ENCODE peak calls at places on chromosome 18, in eight cellular contexts. J is effector memory CD4-positive, alpha-beta T cell; F is GM23248; R is adipocyte; Y is H1; V is colonic mucosa; K is CD4-positive, alpha-beta memory T cell; L is GM23338. P is an unnamed sample.

GRCh38 chr18:8988262-8988871 is 114.1 kb upstream of the NDUFV2 start:
- DNase-seq in F (peak; percentile 82), K (peak; percentile 42), L (peak; percentile 92), J (peak; percentile 23), Y (peak; percentile 51), V (peak; percentile 44), R (peak; percentile 88), P (peak; percentile 21)

GRCh38 chr18:8901019-8901418 is 195.7 kb downstream of the MTCL1 start:
- DNase-seq in R (no peak), F (no peak), V (no peak), L (peak; percentile 10), J (no peak), K (no peak), Y (no peak), P (no peak)

GRCh38 chr18:59691046-59691395 is 6.2 kb downstream of the CCBE1 start:
- DNase-seq in V (peak; percentile 28), R (peak; percentile 48), J (no peak), F (peak; percentile 36), K (no peak), L (no peak), Y (no peak), P (no peak)

GRCh38 chr18:73791081-73791480 is 356.6 kb downstream of the FBXO15 start:
- DNase-seq in J (no peak), L (no peak), V (no peak), F (peak; percentile 35), R (peak; percentile 83), K (no peak), Y (no peak), P (no peak)

GRCh38 chr18:34976899-34977786 is 64.1 kb upstream of the MAPRE2 start:
- DNase-seq in R (peak; percentile 66), Y (no peak), K (peak; percentile 66), L (peak; percentile 92), J (peak; percentile 64), F (peak; percentile 58), V (peak; percentile 95), P (peak; percentile 57)

GRCh38 chr18:23200751-23201150 is 65.5 kb downstream of the CABLES1 start:
- DNase-seq in V (no peak), J (no peak), Y (no peak), L (no peak), F (no peak), R (no peak), K (no peak), P (no peak)

GRCh38 chr18:24398515-24398914 is 891 bp upstream of the OSBPL1A start:
- DNase-seq in K (no peak), L (peak; percentile 39), J (no peak), R (peak; percentile 50), Y (no peak), V (peak; percentile 38), F (peak; percentile 76), P (no peak)

GRCh38 chr18:33076601-33077000 is 303.8 kb upstream of the KLHL14 start:
- DNase-seq in V (no peak), F (no peak), Y (no peak), R (no peak), J (no peak), K (no peak), L (no peak), P (no peak)

GRCh38 chr18:25298853-25299274 is 53.1 kb downstream of the ZNF521 start:
- DNase-seq in K (no peak), V (no peak), L (no peak), R (peak; percentile 81), Y (no peak), F (peak; percentile 94), J (no peak), P (no peak)

GRCh38 chr18:10252494-10252893 is 201.9 kb upstream of the APCDD1 start:
- DNase-seq in Y (no peak), K (no peak), R (no peak), L (no peak), V (no peak), J (no peak), F (no peak), P (no peak)

GRCh38 chr18:42517896-42518295 is 562.9 kb downstream of the PIK3C3 start:
- DNase-seq in V (no peak), Y (no peak), K (no peak), L (no peak), F (no peak), R (no peak), J (no peak), P (no peak)

GRCh38 chr18:63540131-63540530 is 2.0 kb upstream of the SERPINB12 start:
- DNase-seq in F (peak; percentile 47), Y (no peak), K (no peak), L (peak; percentile 53), R (peak; percentile 69), J (no peak), V (no peak), P (no peak)

GRCh38 chr18:42578781-42579180 is 536.7 kb downstream of the RIT2 start:
- DNase-seq in F (peak; percentile 50), L (no peak), J (no peak), R (no peak), V (no peak), K (no peak), Y (no peak), P (no peak)

GRCh38 chr18:51195602-51196115 is 1.8 kb downstream of the MEX3C start:
- DNase-seq in V (peak; percentile 60), Y (no peak), F (peak; percentile 64), L (peak; percentile 94), K (no peak), J (peak; percentile 19), R (peak; percentile 65), P (peak; percentile 44)

GRCh38 chr18:48829443-48830149 is 121.2 kb downstream of the SMAD7 start:
- DNase-seq in R (no peak), Y (no peak), K (no peak), J (no peak), L (peak; percentile 70), F (no peak), V (no peak), P (no peak)
- H3K4me1 ChIP-seq in R (peaks cover 50% of the 10 kb centered on the region), Y (peaks cover 35% of the 10 kb centered on the region), K (peaks cover 52% of the 10 kb centered on the region), J (peaks cover 36% of the 10 kb centered on the region), L (peaks cover 41% of the 10 kb centered on the region), F (peaks cover 75% of the 10 kb centered on the region), V (no peaks in the 10 kb centered on the region), P (peaks cover 34% of the 10 kb centered on the region)

DNA sequence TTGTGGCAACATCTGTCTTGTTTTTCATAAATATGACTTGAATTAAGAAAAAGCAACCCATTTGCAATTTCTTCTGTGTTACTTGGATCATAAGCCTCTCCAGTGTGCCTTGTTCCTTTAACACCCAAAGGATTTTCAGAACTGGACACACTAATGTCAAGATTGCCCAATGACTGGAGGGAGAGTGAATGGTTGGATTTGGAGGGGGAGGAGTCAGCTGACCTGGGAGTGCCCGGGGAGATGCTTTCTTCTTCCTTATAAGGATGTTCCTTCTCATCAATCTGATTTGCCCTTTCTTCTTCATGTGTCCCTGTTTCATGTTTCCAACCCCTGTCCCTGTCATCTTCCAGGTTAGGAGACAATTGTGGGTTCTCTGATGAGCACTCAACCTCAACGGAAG is 48.8 kb downstream of the ALPK2 start:
- DNase-seq in F (peak; percentile 72), Y (no peak), R (peak; percentile 67), K (no peak), V (no peak), L (no peak), J (no peak), P (no peak)
- H3K27me3 ChIP-seq in F (no peaks in the 10 kb centered on the region), Y (no peaks in the 10 kb centered on the region), R (no peaks in the 10 kb centered on the region), K (no peaks in the 10 kb centered on the region), V (no peaks in the 10 kb centered on the region), L (no peaks in the 10 kb centered on the region), J (no peaks in the 10 kb centered on the region), P (no peaks in the 10 kb centered on the region)

GRCh38 chr18:62258093-62258492 is 67.0 kb upstream of the TNFRSF11A start:
- DNase-seq in F (no peak), K (no peak), V (no peak), L (no peak), Y (no peak), R (no peak), J (no peak), P (no peak)
- H3K36me3 ChIP-seq in F (peaks cover 44% of the 10 kb centered on the region), K (peaks cover 40% of the 10 kb centered on the region), V (no peaks in the 10 kb centered on the region), L (peaks cover 17% of the 10 kb centered on the region), Y (peaks cover 9% of the 10 kb centered on the region), R (peaks cover 74% of the 10 kb centered on the region), J (peaks cover 67% of the 10 kb centered on the region), P (peaks cover 77% of the 10 kb centered on the region)

GRCh38 chr18:2980607-2980923 is 32.4 kb downstream of the LPIN2 start:
- DNase-seq in F (no peak), Y (no peak), K (no peak), V (no peak), J (no peak), R (no peak), L (no peak), P (no peak)

GRCh38 chr18:2983296-2983695 is 29.6 kb downstream of the LPIN2 start:
- DNase-seq in L (no peak), F (peak; percentile 34), K (no peak), J (no peak), R (no peak), V (no peak), Y (no peak), P (no peak)

GRCh38 chr18:2982452-2983172 is 30.3 kb downstream of the LPIN2 start:
- DNase-seq in Y (no peak), J (no peak), V (peak; percentile 52), L (peak; percentile 56), F (peak; percentile 54), K (peak; percentile 48), R (no peak), P (no peak)

GRCh38 chr18:2979871-2980606 is 32.9 kb downstream of the LPIN2 start:
- DNase-seq in K (no peak), V (no peak), L (no peak), J (no peak), Y (no peak), R (peak; percentile 57), F (peak; percentile 40), P (no peak)

DNA sequence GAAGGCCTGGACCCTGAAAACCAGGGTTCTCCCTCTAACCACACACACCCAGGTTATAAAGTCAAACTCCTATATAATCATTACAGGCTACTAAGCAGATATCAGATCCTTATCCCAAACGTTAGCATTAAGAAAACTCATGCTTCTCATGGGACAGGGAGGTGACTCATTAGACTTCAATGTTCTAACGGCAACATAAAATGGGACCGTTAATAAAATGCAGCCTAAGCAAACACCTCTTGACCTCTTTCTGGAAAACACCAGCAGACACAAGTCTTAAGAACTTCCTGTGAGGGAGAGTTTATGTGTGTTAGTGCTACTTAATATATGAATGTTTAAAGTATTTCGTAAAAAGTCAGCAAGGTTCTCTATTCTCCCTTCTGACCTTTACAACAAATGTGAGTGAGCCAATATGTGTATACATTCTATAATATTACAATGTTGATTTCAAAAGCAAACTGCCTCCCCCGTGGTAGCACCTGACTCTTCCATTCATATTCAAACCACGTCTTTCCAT is 31.7 kb downstream of the LPIN2 start:
- DNase-seq in V (no peak), Y (no peak), F (peak; percentile 88), K (no peak), L (no peak), R (peak; percentile 64), J (no peak), P (no peak)
- H3K4me1 ChIP-seq in V (peaks cover 13% of the 10 kb centered on the region), Y (peaks cover 6% of the 10 kb centered on the region), F (peaks cover 75% of the 10 kb centered on the region), K (peaks cover 88% of the 10 kb centered on the region), L (peaks cover 28% of the 10 kb centered on the region), R (peaks cover 82% of the 10 kb centered on the region), J (peaks cover 52% of the 10 kb centered on the region), P (peaks cover 73% of the 10 kb centered on the region)

DNA sequence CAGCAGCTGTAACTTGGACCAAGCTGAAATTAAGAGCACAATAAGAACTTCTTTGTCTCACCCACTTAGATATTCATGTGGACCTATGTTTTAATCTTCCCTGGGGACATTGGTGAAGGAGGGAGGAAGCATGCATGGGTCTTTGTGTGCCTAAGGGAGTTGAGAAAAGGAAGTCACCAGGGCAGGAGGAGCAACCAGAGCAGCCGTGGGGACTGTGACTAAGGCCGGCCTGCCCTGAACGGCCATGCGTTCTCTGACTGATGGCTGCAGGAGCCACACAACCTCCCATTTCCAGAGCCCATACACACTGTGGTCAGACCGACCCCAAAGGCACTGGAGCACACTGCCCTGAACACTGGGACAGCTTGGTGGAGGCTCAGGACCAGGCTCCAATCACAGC is 43.7 kb upstream of the SLC35G4 start:
- DNase-seq in R (no peak), Y (no peak), K (no peak), V (no peak), J (no peak), F (no peak), L (no peak), P (no peak)
- H3K27me3 ChIP-seq in R (peaks cover 30% of the 10 kb centered on the region), Y (no peaks in the 10 kb centered on the region), K (no peaks in the 10 kb centered on the region), V (no peaks in the 10 kb centered on the region), J (no peaks in the 10 kb centered on the region), F (peaks cover 26% of the 10 kb centered on the region), L (no peaks in the 10 kb centered on the region), P (no peaks in the 10 kb centered on the region)

P was measured in CD4-positive, CD25-positive, alpha-beta regulatory T cell.